ENCODE peak calls at places on chromosomes 3 and 15, in seven cellular contexts. One of them, this sample, is unnamed.

GRCh38 chr3:109819786-109820185 is 482.4 kb upstream of the DPPA4 start:
- DNase-seq in stimulated activated CD4-positive, alpha-beta T cell treated with anti-CD3 and anti-CD28 coated beads, Interleukin-12 subunit alpha, Interleukin-12 subunit beta, amount 100 ng/mL, for 48 hours: no peak
- DNase-seq in hippocampal formation: no peak
- DNase-seq in RPMI7951: no peak
- DNase-seq in D721Med: no peak
- DNase-seq in choroid plexus epithelial cell: no peak
- DNase-seq in NCI-H460: no peak
- DNase-seq in this sample: no peak

GRCh38 chr3:172391592-172392302 is 56.5 kb downstream of the GHSR start:
- DNase-seq in stimulated activated CD4-positive, alpha-beta T cell treated with anti-CD3 and anti-CD28 coated beads, Interleukin-12 subunit alpha, Interleukin-12 subunit beta, amount 100 ng/mL, for 48 hours: no peak
- DNase-seq in hippocampal formation: no peak
- DNase-seq in RPMI7951: no peak
- DNase-seq in D721Med: no peak
- DNase-seq in choroid plexus epithelial cell: peak
- DNase-seq in NCI-H460: no peak
- DNase-seq in this sample: no peak

GRCh38 chr15:42836251-42836650 is 84.3 kb downstream of the TTBK2 start:
- DNase-seq in stimulated activated CD4-positive, alpha-beta T cell treated with anti-CD3 and anti-CD28 coated beads, Interleukin-12 subunit alpha, Interleukin-12 subunit beta, amount 100 ng/mL, for 48 hours: no peak
- DNase-seq in hippocampal formation: no peak
- DNase-seq in RPMI7951: no peak
- DNase-seq in D721Med: peak
- DNase-seq in choroid plexus epithelial cell: peak
- DNase-seq in NCI-H460: no peak
- DNase-seq in this sample: no peak

GRCh38 chr15:36977620-36978610 is 122.4 kb downstream of the MEIS2 start:
- DNase-seq in stimulated activated CD4-positive, alpha-beta T cell treated with anti-CD3 and anti-CD28 coated beads, Interleukin-12 subunit alpha, Interleukin-12 subunit beta, amount 100 ng/mL, for 48 hours: no peak
- DNase-seq in hippocampal formation: no peak
- DNase-seq in RPMI7951: no peak
- DNase-seq in D721Med: no peak
- DNase-seq in choroid plexus epithelial cell: no peak
- DNase-seq in NCI-H460: no peak
- DNase-seq in this sample: no peak

GRCh38 chr3:79278681-79279080 is 489.1 kb downstream of the ROBO1 start:
- DNase-seq in stimulated activated CD4-positive, alpha-beta T cell treated with anti-CD3 and anti-CD28 coated beads, Interleukin-12 subunit alpha, Interleukin-12 subunit beta, amount 100 ng/mL, for 48 hours: no peak
- DNase-seq in hippocampal formation: no peak
- DNase-seq in RPMI7951: no peak
- DNase-seq in D721Med: no peak
- DNase-seq in choroid plexus epithelial cell: no peak
- DNase-seq in NCI-H460: no peak
- DNase-seq in this sample: no peak

GRCh38 chr15:89328398-89329254 is 6.0 kb downstream of the POLG start:
- DNase-seq in stimulated activated CD4-positive, alpha-beta T cell treated with anti-CD3 and anti-CD28 coated beads, Interleukin-12 subunit alpha, Interleukin-12 subunit beta, amount 100 ng/mL, for 48 hours: no peak
- DNase-seq in hippocampal formation: no peak
- DNase-seq in RPMI7951: no peak
- DNase-seq in D721Med: no peak
- DNase-seq in choroid plexus epithelial cell: no peak
- DNase-seq in NCI-H460: no peak
- DNase-seq in this sample: no peak

GRCh38 chr3:165549665-165550064 is 287.6 kb downstream of the BCHE start:
- DNase-seq in stimulated activated CD4-positive, alpha-beta T cell treated with anti-CD3 and anti-CD28 coated beads, Interleukin-12 subunit alpha, Interleukin-12 subunit beta, amount 100 ng/mL, for 48 hours: no peak
- DNase-seq in hippocampal formation: no peak
- DNase-seq in RPMI7951: no peak
- DNase-seq in D721Med: no peak
- DNase-seq in choroid plexus epithelial cell: no peak
- DNase-seq in NCI-H460: no peak
- DNase-seq in this sample: no peak

GRCh38 chr3:129230311-129231019 is 18.9 kb upstream of the COPG1 start:
- DNase-seq in stimulated activated CD4-positive, alpha-beta T cell treated with anti-CD3 and anti-CD28 coated beads, Interleukin-12 subunit alpha, Interleukin-12 subunit beta, amount 100 ng/mL, for 48 hours: no peak
- DNase-seq in hippocampal formation: no peak
- DNase-seq in RPMI7951: peak
- DNase-seq in D721Med: no peak
- DNase-seq in choroid plexus epithelial cell: peak
- DNase-seq in NCI-H460: peak
- DNase-seq in this sample: peak

GRCh38 chr3:44000586-44000985 is 241.1 kb upstream of the TOPAZ1 start:
- DNase-seq in stimulated activated CD4-positive, alpha-beta T cell treated with anti-CD3 and anti-CD28 coated beads, Interleukin-12 subunit alpha, Interleukin-12 subunit beta, amount 100 ng/mL, for 48 hours: no peak
- DNase-seq in hippocampal formation: no peak
- DNase-seq in RPMI7951: peak
- DNase-seq in D721Med: no peak
- DNase-seq in choroid plexus epithelial cell: no peak
- DNase-seq in NCI-H460: no peak
- DNase-seq in this sample: no peak

GRCh38 chr3:177357352-177358084 is 160.2 kb upstream of the TBL1XR1 start:
- DNase-seq in stimulated activated CD4-positive, alpha-beta T cell treated with anti-CD3 and anti-CD28 coated beads, Interleukin-12 subunit alpha, Interleukin-12 subunit beta, amount 100 ng/mL, for 48 hours: no peak
- DNase-seq in hippocampal formation: peak
- DNase-seq in RPMI7951: peak
- DNase-seq in D721Med: no peak
- DNase-seq in choroid plexus epithelial cell: peak
- DNase-seq in NCI-H460: peak
- DNase-seq in this sample: peak

GRCh38 chr15:84685304-84685703 is 27.3 kb upstream of the NMB start:
- DNase-seq in stimulated activated CD4-positive, alpha-beta T cell treated with anti-CD3 and anti-CD28 coated beads, Interleukin-12 subunit alpha, Interleukin-12 subunit beta, amount 100 ng/mL, for 48 hours: no peak
- DNase-seq in hippocampal formation: no peak
- DNase-seq in RPMI7951: peak
- DNase-seq in D721Med: no peak
- DNase-seq in choroid plexus epithelial cell: peak
- DNase-seq in NCI-H460: no peak
- DNase-seq in this sample: peak

GRCh38 chr3:114217266-114217665 is 20.1 kb downstream of the ZNF80 start:
- DNase-seq in stimulated activated CD4-positive, alpha-beta T cell treated with anti-CD3 and anti-CD28 coated beads, Interleukin-12 subunit alpha, Interleukin-12 subunit beta, amount 100 ng/mL, for 48 hours: no peak
- DNase-seq in hippocampal formation: no peak
- DNase-seq in RPMI7951: no peak
- DNase-seq in D721Med: no peak
- DNase-seq in choroid plexus epithelial cell: peak
- DNase-seq in NCI-H460: no peak
- DNase-seq in this sample: no peak